ENCODE peak calls at places on chromosome 11, in four cellular contexts. One of them, this sample, is unnamed.

GRCh38 chr11:65489706-65490310 is 9.0 kb upstream of the MALAT1 start:
- DNase-seq in testis: no peak
- DNase-seq in aorta: peak; percentile 71
- DNase-seq in mucosa of gallbladder: no peak
- DNase-seq in this sample: no peak

GRCh38 chr11:61489833-61490585 is 18.5 kb upstream of the LRRC10B start:
- DNase-seq in aorta: no peak
- DNase-seq in mucosa of gallbladder: peak; percentile 23
- DNase-seq in testis: peak; percentile 41
- DNase-seq in this sample: no peak

GRCh38 chr11:10023202-10023601 is 270.8 kb downstream of the SBF2 start:
- DNase-seq in aorta: no peak
- DNase-seq in testis: no peak
- DNase-seq in mucosa of gallbladder: no peak
- DNase-seq in this sample: no peak

GRCh38 chr11:119147604-119148333 is 1.1 kb upstream of the ABCG4 start:
- DNase-seq in mucosa of gallbladder: no peak
- DNase-seq in testis: no peak
- DNase-seq in aorta: no peak
- DNase-seq in this sample: peak; percentile 83

GRCh38 chr11:125313271-125314222 is 149.0 kb downstream of the PKNOX2 start:
- DNase-seq in testis: no peak
- DNase-seq in mucosa of gallbladder: no peak
- DNase-seq in aorta: no peak
- DNase-seq in this sample: no peak

GRCh38 chr11:44130751-44131150 is 35.3 kb downstream of the EXT2 start:
- DNase-seq in aorta: no peak
- DNase-seq in testis: no peak
- DNase-seq in mucosa of gallbladder: no peak
- DNase-seq in this sample: no peak

GRCh38 chr11:70124321-70125061 is 46.4 kb downstream of the ANO1 start:
- DNase-seq in testis: no peak
- DNase-seq in mucosa of gallbladder: no peak
- DNase-seq in aorta: peak; percentile 87
- DNase-seq in this sample: no peak

GRCh38 chr11:68127791-68128681 is 6.8 kb upstream of the CHKA start:
- DNase-seq in aorta: peak; percentile 56
- DNase-seq in testis: peak; percentile 77
- DNase-seq in mucosa of gallbladder: peak; percentile 78
- DNase-seq in this sample: no peak

GRCh38 chr11:117807482-117808272 is 10.7 kb upstream of the DSCAML1 start:
- DNase-seq in aorta: peak; percentile 83
- DNase-seq in mucosa of gallbladder: peak; percentile 84
- DNase-seq in testis: peak; percentile 91
- DNase-seq in this sample: no peak

GRCh38 chr11:112830255-112830654 is 131.0 kb upstream of the NCAM1 start:
- DNase-seq in mucosa of gallbladder: no peak
- DNase-seq in aorta: no peak
- DNase-seq in testis: no peak
- DNase-seq in this sample: no peak

GRCh38 chr11:11845066-11845465 is 3.3 kb downstream of the USP47 start:
- DNase-seq in aorta: no peak
- DNase-seq in testis: no peak
- DNase-seq in mucosa of gallbladder: peak; percentile 38
- DNase-seq in this sample: no peak

GRCh38 chr11:115916596-115916995 is 412.4 kb upstream of the CADM1 start:
- DNase-seq in mucosa of gallbladder: no peak
- DNase-seq in testis: no peak
- DNase-seq in aorta: no peak
- DNase-seq in this sample: no peak

GRCh38 chr11:115911656-115912055 is 407.4 kb upstream of the CADM1 start:
- DNase-seq in testis: no peak
- DNase-seq in mucosa of gallbladder: no peak
- DNase-seq in aorta: no peak
- DNase-seq in this sample: no peak

GRCh38 chr11:93614111-93614784 is 47.2 kb upstream of the CEP295 start:
- DNase-seq in testis: no peak
- DNase-seq in aorta: no peak
- DNase-seq in mucosa of gallbladder: no peak
- DNase-seq in this sample: no peak

GRCh38 chr11:57802411-57802810 is 40.8 kb downstream of the CTNND1 start:
- DNase-seq in mucosa of gallbladder: no peak
- DNase-seq in aorta: no peak
- DNase-seq in testis: no peak
- DNase-seq in this sample: no peak

GRCh38 chr11:134412508-134413333 is 679 bp upstream of the B3GAT1 start:
- DNase-seq in testis: peak; percentile 21
- DNase-seq in mucosa of gallbladder: no peak
- DNase-seq in aorta: peak; percentile 26
- DNase-seq in this sample: no peak

GRCh38 chr11:63829823-63830489 is 9.0 kb upstream of the MARK2 start:
- DNase-seq in aorta: no peak
- DNase-seq in mucosa of gallbladder: no peak
- DNase-seq in testis: no peak
- DNase-seq in this sample: no peak

GRCh38 chr11:1120532-1121342 is 37.0 kb upstream of the MUC5AC start:
- DNase-seq in testis: peak; percentile 13
- DNase-seq in mucosa of gallbladder: no peak
- DNase-seq in aorta: peak; percentile 38
- DNase-seq in this sample: no peak

GRCh38 chr11:30753994-30754393 is 167.8 kb upstream of the MPPED2 start:
- DNase-seq in testis: no peak
- DNase-seq in aorta: no peak
- DNase-seq in mucosa of gallbladder: no peak
- DNase-seq in this sample: no peak

GRCh38 chr11:46916669-46917108 is 1.7 kb downstream of the LRP4 start:
- DNase-seq in testis: peak; percentile 65
- DNase-seq in aorta: peak; percentile 64
- DNase-seq in mucosa of gallbladder: no peak
- DNase-seq in this sample: no peak

GRCh38 chr11:93933230-93933629 is 82.8 kb upstream of the VSTM5 start:
- DNase-seq in testis: no peak
- DNase-seq in aorta: no peak
- DNase-seq in mucosa of gallbladder: no peak
- DNase-seq in this sample: no peak

GRCh38 chr11:16603245-16603644 is 135.2 kb upstream of the C11orf58 start:
- DNase-seq in testis: peak; percentile 42
- DNase-seq in aorta: no peak
- DNase-seq in mucosa of gallbladder: no peak
- DNase-seq in this sample: no peak

GRCh38 chr11:67364783-67365525 is 8.4 kb downstream of the CLCF1 start:
- DNase-seq in aorta: no peak
- DNase-seq in mucosa of gallbladder: no peak
- DNase-seq in testis: no peak
- DNase-seq in this sample: no peak

GRCh38 chr11:123357353-123357989 is 72.6 kb upstream of the GRAMD1B start:
- DNase-seq in testis: no peak
- DNase-seq in aorta: no peak
- DNase-seq in mucosa of gallbladder: no peak
- DNase-seq in this sample: no peak

GRCh38 chr11:450809-451451 is 851 bp downstream of the PTDSS2 start:
- DNase-seq in testis: peak; percentile 78
- DNase-seq in aorta: peak; percentile 76
- DNase-seq in mucosa of gallbladder: peak; percentile 79
- DNase-seq in this sample: no peak

GRCh38 chr11:2660357-2660939 is 39.3 kb downstream of the KCNQ1OT1 start:
- DNase-seq in aorta: no peak
- DNase-seq in mucosa of gallbladder: no peak
- DNase-seq in testis: no peak
- DNase-seq in this sample: no peak

This sample was measured in NCI-H524 treated with DMSO at 0.1 percent for 48 hours.